ENCODE peak calls at places on chromosomes 3 and 15, in five cellular contexts. U is A549, H is H1, W is K562, A is HepG2. F is an unnamed sample.

GRCh38 chr3:36824443-36824842 is 60.1 kb upstream of the DCLK3 start:
- DNase-seq in U (no peak), H (no peak), W (no peak), A (no peak), F (no peak)

GRCh38 chr15:88714782-88715372 is 76.1 kb downstream of the ISG20 start:
- DNase-seq in U (no peak), H (no peak), W (no peak), A (no peak), F (no peak)

GRCh38 chr15:51212909-51213308 is 118.2 kb upstream of the TNFAIP8L3 start:
- DNase-seq in U (no peak), H (no peak), W (no peak), A (no peak), F (no peak)

GRCh38 chr3:30682434-30683155 is 76.2 kb downstream of the TGFBR2 start:
- DNase-seq in U (no peak), H (no peak), W (no peak), A (no peak), F (no peak)

GRCh38 chr3:115648559-115648958 is 25.2 kb downstream of the GAP43 start:
- DNase-seq in U (no peak), H (no peak), W (no peak), A (no peak), F (no peak)

GRCh38 chr3:188126931-188127330 is 27.0 kb upstream of the LPP start:
- DNase-seq in U (no peak), H (no peak), W (no peak), A (no peak), F (no peak)

GRCh38 chr3:190446492-190447301 is 3.0 kb downstream of the TMEM207 start:
- DNase-seq in U (no peak), H (no peak), W (no peak), A (no peak), F (no peak)

GRCh38 chr15:74657846-74658245 is 38.0 kb downstream of the EDC3 start:
- DNase-seq in U (no peak), H (no peak), W (peak), A (no peak), F (no peak)

GRCh38 chr15:74565381-74566085 is 24.5 kb downstream of the ARID3B start:
- DNase-seq in U (no peak), H (no peak), W (no peak), A (no peak), F (no peak)

DNA sequence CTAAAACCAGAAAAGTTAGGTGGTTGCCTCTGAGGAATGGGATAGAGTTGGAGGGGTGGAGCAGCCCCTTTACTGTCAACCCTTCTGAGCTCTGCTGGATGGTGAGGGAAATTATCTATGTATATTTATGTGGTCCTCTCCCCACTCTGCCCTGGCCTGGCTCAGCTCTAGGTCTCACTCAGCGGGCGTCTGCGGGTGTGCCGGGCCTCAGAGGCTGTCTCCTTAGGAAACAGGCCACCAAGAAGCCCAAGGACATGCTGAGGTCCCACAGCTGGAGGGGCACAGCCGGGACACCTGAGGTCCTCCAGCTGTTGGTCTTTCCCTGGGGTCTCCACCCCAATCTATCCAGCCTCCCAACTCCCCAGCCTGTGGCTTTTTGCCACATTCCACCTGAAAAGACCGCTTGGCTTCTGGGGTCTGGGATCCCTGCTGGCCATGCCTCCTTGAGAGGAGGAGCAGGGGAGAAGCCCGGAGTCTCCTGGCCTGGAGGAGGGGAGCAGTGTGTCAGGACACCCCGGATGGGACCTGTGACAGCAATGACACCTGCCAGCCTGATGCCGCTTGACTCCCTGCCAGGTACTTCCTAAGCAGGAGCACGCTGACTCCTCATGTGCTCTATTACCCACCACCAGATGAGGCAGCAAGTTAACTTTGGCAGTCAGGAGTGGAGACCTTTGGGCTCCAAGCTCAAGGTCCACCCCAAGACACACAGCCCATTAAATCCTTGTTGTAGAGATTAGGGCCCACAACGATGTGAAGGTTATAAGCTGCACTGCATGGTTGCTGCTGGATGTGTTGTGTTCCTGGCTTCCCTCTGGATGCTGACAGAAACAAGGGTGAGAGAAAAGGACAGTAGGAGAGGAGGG is at the start of gene SLC28A1:
- DNase-seq in U (no peak), H (no peak), W (no peak), A (peak), F (no peak)
- TF ChIP-seq CHD2 in U (no peak), H (no peak), W (no peak), A (no peak), F (no peak)

GRCh38 chr3:113084777-113085176 is 94.0 kb downstream of the GTPBP8 start:
- DNase-seq in U (no peak), H (no peak), W (no peak), A (no peak), F (no peak)

GRCh38 chr3:113092746-113093145 is 102.0 kb downstream of the GTPBP8 start:
- DNase-seq in U (no peak), H (no peak), W (no peak), A (no peak), F (no peak)

GRCh38 chr3:113091417-113091816 is 100.6 kb downstream of the GTPBP8 start:
- DNase-seq in U (no peak), H (no peak), W (no peak), A (no peak), F (no peak)

GRCh38 chr3:113086506-113087461 is 96.0 kb downstream of the GTPBP8 start:
- DNase-seq in U (peak), H (no peak), W (no peak), A (peak), F (peak)

DNA sequence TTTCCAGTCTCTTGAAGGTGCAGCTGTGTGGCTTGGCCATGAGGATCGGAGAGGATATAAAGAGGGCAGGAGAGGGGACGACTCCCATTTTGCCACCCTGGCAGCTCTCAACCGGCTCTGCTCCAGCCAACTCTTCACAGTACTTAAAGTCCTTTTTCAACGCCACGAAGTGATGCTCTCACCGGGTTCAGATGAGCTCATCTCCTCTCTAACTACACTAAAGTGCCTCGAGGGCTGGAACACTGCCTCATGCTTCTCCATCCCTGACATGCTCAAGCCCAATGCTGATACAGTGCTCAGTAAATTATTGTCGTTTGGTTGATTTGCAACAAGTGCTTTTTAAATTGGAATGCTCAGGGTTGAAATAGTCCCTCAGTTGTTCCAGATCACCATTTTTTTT is 97.8 kb downstream of the GTPBP8 start:
- DNase-seq in U (no peak), H (no peak), W (no peak), A (no peak), F (no peak)
- TF ChIP-seq USF2 in U (no peak), H (no peak), W (no peak), A (no peak), F (no peak)

GRCh38 chr3:12285003-12285555 is 3.8 kb upstream of the PPARG start:
- DNase-seq in U (no peak), H (no peak), W (no peak), A (no peak), F (no peak)
- TF ChIP-seq CHD2 in U (no peak), H (no peak), W (no peak), A (no peak), F (no peak)

DNA sequence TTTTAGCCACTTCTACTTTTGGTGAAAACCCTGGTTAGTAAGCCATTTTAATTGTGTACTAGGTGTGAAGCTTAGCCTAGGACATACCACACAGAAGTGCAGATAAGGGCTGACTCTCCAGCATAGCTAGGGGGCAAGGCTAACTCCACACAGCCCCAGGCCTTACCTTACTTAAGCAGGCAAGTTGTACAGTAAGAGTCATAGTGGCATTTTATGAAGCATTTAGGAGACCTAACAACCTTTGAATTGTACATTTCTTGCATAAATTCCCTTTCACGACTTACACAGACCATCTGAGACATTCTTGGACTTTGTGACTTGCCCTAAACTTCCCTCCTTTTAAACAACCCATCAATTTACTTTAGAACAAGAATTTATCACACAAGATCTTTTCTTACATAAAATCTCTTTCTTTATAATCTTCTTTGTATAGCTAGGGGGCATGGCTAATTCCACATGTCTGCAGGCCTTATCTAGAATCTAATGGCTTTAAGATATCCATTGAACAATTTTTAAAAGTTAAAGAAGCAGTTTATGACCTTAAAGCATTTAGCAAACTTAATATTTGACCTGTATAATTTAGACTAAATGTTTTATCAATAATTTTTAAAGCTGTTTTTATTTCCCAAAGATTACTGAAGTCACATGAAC is 18.7 kb upstream of the SKIL start:
- DNase-seq in U (no peak), H (no peak), W (no peak), A (no peak), F (no peak)
- TF ChIP-seq USF2 in U (no peak), H (no peak), W (no peak), A (no peak), F (no peak)

DNA sequence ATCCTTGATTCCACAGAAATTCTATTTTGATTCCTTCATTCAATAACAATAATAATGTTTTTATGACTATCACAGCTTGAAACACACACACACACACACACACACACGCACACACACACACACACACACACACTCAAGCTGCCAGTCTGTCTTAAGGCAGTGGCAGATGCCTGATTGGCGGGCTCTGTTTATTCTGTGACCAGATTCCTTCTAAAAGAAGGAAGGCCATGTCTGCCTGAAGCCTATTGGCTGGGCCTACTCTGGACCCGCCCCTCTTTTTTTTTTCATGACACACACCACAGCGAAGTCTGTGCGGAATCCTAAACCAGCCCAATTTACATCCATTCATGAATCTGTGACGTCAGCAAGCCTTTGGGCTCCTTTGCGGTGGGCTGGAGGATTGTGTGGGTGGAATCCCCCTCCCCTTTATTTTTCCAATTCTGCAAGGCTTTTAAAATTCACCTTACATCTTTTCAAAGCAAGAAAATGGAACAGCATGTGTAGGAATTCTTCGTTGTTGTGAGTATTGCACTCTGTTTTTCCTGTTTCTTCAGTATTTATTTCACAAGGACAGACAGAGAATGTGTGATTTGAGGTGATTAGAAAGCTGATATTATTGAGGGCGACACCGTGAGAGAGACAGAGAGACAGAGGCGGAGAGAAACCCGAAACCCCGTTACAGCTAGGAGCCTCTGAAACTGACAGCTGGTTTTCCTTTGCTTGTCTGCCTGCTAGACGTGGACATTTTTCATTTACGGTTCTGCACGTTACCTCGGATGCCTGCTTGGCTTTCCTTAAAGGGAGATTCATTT is at the start of gene MAP3K13:
- DNase-seq in U (peak), H (peak), W (peak), A (peak), F (peak)
- TF ChIP-seq CHD2 in U (no peak), H (no peak), W (no peak), A (no peak), F (no peak)

F was measured in SK-N-SH.